ENCODE peak calls at places on chromosome 4, in five cellular contexts. F is HCT116, V is testis, A is aorta, M is H9. P is an unnamed sample.

GRCh38 chr4:1411436-1412375 is 5.5 kb upstream of the NKX1-1 start:
- DNase-seq in F (no peak), V (no peak), A (no peak), M (peak; percentile 37), P (no peak)

GRCh38 chr4:108839333-108839732 is 76.5 kb upstream of the ETNPPL start:
- DNase-seq in F (no peak), V (no peak), A (no peak), M (no peak), P (no peak)

GRCh38 chr4:176360446-176360845 is 40.7 kb downstream of the SPCS3 start:
- DNase-seq in F (no peak), V (no peak), A (no peak), M (no peak), P (no peak)

GRCh38 chr4:91631335-91631734 is 672.4 kb upstream of the GRID2 start:
- DNase-seq in F (no peak), V (no peak), A (no peak), M (no peak), P (no peak)

GRCh38 chr4:95636061-95636460 is 87.3 kb upstream of the UNC5C start:
- DNase-seq in F (no peak), V (no peak), A (no peak), M (no peak), P (no peak)

GRCh38 chr4:70801265-70801809 is 38.4 kb downstream of the GRSF1 start:
- DNase-seq in F (no peak), V (no peak), A (no peak), M (no peak), P (no peak)

GRCh38 chr4:78174931-78175330 is 117.8 kb downstream of the FRAS1 start:
- DNase-seq in F (no peak), V (no peak), A (no peak), M (peak; percentile 38), P (no peak)

GRCh38 chr4:117560329-117560728 is 474.0 kb upstream of the NDST3 start:
- DNase-seq in F (peak; percentile 7), V (no peak), A (no peak), M (no peak), P (no peak)

GRCh38 chr4:79917246-79917645 is 155.8 kb downstream of the ANTXR2 start:
- DNase-seq in F (peak; percentile 42), V (peak; percentile 46), A (peak; percentile 55), M (peak; percentile 77), P (no peak)

GRCh38 chr4:137952116-137952515 is 290.0 kb downstream of the SLC7A11 start:
- DNase-seq in F (no peak), V (no peak), A (no peak), M (no peak), P (no peak)

GRCh38 chr4:26858947-26859401 is 1.7 kb upstream of the STIM2 start:
- DNase-seq in F (no peak), V (no peak), A (no peak), M (no peak), P (no peak)
- H3K27ac ChIP-seq in F (peak overlapping the region; percentile 88), V (peak overlapping the region; percentile 93), A (no peak overlapping the region), M (no peak overlapping the region), P (peak overlapping the region; percentile 80)

GRCh38 chr4:88793473-88793872 is 95.8 kb upstream of the NAP1L5 start:
- DNase-seq in F (no peak), V (no peak), A (no peak), M (no peak), P (no peak)
- H3K27ac ChIP-seq in F (no peak overlapping the region), V (no peak overlapping the region), A (no peak overlapping the region), M (no peak overlapping the region), P (peak overlapping the region; percentile 79)

DNA sequence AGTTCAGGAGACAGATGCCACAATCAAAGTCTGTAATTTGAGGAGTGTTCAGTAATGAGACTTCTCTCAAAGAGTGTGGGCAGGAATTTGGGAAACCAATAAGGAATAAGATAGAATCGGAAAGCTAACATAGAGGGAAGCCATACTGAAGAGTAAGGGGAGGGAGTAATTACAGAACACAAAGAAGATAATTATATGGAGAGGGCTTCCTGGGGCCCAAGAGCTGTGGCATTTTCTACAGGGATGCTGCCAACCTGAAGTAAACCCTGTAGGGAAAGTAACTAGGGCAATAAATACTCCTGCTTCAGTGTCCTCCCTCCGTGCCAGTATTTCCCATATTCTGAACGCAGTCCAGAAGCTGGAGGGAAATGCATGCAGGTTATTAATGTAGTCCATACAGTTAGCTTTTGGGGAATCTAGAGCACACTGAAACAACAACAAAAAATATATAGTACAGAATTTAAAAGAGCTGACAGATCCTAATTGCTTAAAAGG is 48.2 kb downstream of the CXXC4 start:
- DNase-seq in F (no peak), V (no peak), A (no peak), M (no peak), P (no peak)
- H3K27ac ChIP-seq in F (no peak overlapping the region), V (no peak overlapping the region), A (no peak overlapping the region), M (no peak overlapping the region), P (no peak overlapping the region)

GRCh38 chr4:182254381-182254780 is 11.2 kb downstream of the TENM3 start:
- DNase-seq in F (no peak), V (no peak), A (no peak), M (no peak), P (no peak)

GRCh38 chr4:182261651-182262223 is 18.5 kb downstream of the TENM3 start:
- DNase-seq in F (no peak), V (no peak), A (no peak), M (no peak), P (no peak)

GRCh38 chr4:182258441-182259031 is 15.3 kb downstream of the TENM3 start:
- DNase-seq in F (no peak), V (no peak), A (no peak), M (no peak), P (no peak)

GRCh38 chr4:182255421-182256190 is 12.4 kb downstream of the TENM3 start:
- DNase-seq in F (no peak), V (no peak), A (no peak), M (no peak), P (no peak)

GRCh38 chr4:182257503-182257902 is 14.3 kb downstream of the TENM3 start:
- DNase-seq in F (no peak), V (no peak), A (no peak), M (no peak), P (no peak)
- H3K27ac ChIP-seq in F (no peak overlapping the region), V (no peak overlapping the region), A (no peak overlapping the region), M (peak overlapping the region; percentile 80), P (no peak overlapping the region)

GRCh38 chr4:76514087-76514486 is 79.1 kb downstream of the SHROOM3 start:
- DNase-seq in F (no peak), V (no peak), A (no peak), M (no peak), P (no peak)

GRCh38 chr4:76515975-76516853 is 81.2 kb downstream of the SHROOM3 start:
- DNase-seq in F (no peak), V (no peak), A (no peak), M (no peak), P (no peak)

GRCh38 chr4:76513517-76513916 is 78.5 kb downstream of the SHROOM3 start:
- DNase-seq in F (no peak), V (no peak), A (no peak), M (no peak), P (no peak)

DNA sequence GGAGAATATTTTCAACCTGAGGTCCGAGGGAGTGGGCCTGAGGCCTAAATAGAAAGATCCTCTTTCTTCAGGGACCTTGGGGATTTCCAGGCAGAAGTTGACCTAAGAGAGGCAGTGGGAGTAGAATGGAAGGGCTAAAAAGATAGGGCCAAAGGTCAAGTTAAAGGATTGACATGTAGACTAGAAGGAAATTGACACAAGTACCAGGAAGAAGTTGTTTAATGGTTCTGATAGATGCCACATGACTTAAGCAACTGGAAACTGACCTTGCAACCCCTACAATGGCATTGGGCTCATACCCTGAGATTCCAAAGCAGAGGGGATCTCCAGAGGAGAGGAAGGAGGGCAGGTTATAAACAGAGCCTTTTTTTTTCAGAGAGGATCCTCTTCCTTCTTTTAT is 77.0 kb downstream of the SHROOM3 start:
- DNase-seq in F (no peak), V (no peak), A (no peak), M (no peak), P (no peak)
- H3K27ac ChIP-seq in F (no peak overlapping the region), V (no peak overlapping the region), A (no peak overlapping the region), M (no peak overlapping the region), P (no peak overlapping the region)